ENCODE peak calls at places on chromosomes 11 and 22, in ten cellular contexts. One of them, this sample, is unnamed.

GRCh38 chr22:28907311-28908008 is 24.1 kb downstream of the ZNRF3 start:
- DNase-seq in brain microvascular endothelial cell: no peak
- DNase-seq in tibial nerve: no peak
- DNase-seq in hepatocyte: no peak
- DNase-seq in RWPE2: no peak
- DNase-seq in CD4-positive, alpha-beta T cell: no peak
- DNase-seq in sigmoid colon: peak; percentile 19
- DNase-seq in osteocyte: no peak
- DNase-seq in endodermal cell: no peak
- DNase-seq in Calu3: no peak
- DNase-seq in this sample: no peak

GRCh38 chr11:2156416-2157182 is 4.4 kb downstream of the INS start:
- DNase-seq in tibial nerve: peak; percentile 70
- DNase-seq in RWPE2: no peak
- DNase-seq in Calu3: peak; percentile 87
- DNase-seq in hepatocyte: peak; percentile 88
- DNase-seq in osteocyte: peak; percentile 95
- DNase-seq in brain microvascular endothelial cell: peak; percentile 62
- DNase-seq in sigmoid colon: no peak
- DNase-seq in CD4-positive, alpha-beta T cell: peak; percentile 28
- DNase-seq in endodermal cell: peak; percentile 96
- DNase-seq in this sample: no peak

GRCh38 chr11:31804439-31805036 is 6.6 kb downstream of the PAX6 start:
- DNase-seq in osteocyte: no peak
- DNase-seq in tibial nerve: peak; percentile 4
- DNase-seq in sigmoid colon: no peak
- DNase-seq in Calu3: no peak
- DNase-seq in hepatocyte: no peak
- DNase-seq in brain microvascular endothelial cell: no peak
- DNase-seq in RWPE2: no peak
- DNase-seq in endodermal cell: peak; percentile 76
- DNase-seq in CD4-positive, alpha-beta T cell: no peak
- DNase-seq in this sample: no peak

GRCh38 chr11:88353835-88354496 is 16.4 kb upstream of the CTSC start:
- DNase-seq in endodermal cell: no peak
- DNase-seq in CD4-positive, alpha-beta T cell: no peak
- DNase-seq in tibial nerve: no peak
- DNase-seq in hepatocyte: no peak
- DNase-seq in RWPE2: no peak
- DNase-seq in Calu3: no peak
- DNase-seq in sigmoid colon: no peak
- DNase-seq in brain microvascular endothelial cell: no peak
- DNase-seq in osteocyte: no peak
- DNase-seq in this sample: no peak

GRCh38 chr11:44750440-44751005 is 23.8 kb downstream of the TSPAN18 start:
- DNase-seq in CD4-positive, alpha-beta T cell: no peak
- DNase-seq in endodermal cell: peak; percentile 31
- DNase-seq in brain microvascular endothelial cell: no peak
- DNase-seq in hepatocyte: no peak
- DNase-seq in Calu3: no peak
- DNase-seq in tibial nerve: no peak
- DNase-seq in RWPE2: no peak
- DNase-seq in sigmoid colon: no peak
- DNase-seq in osteocyte: no peak
- DNase-seq in this sample: no peak

GRCh38 chr11:106012744-106013143 is 9.3 kb downstream of the MSANTD4 start:
- DNase-seq in RWPE2: no peak
- DNase-seq in osteocyte: no peak
- DNase-seq in endodermal cell: no peak
- DNase-seq in sigmoid colon: no peak
- DNase-seq in Calu3: no peak
- DNase-seq in brain microvascular endothelial cell: peak; percentile 96
- DNase-seq in CD4-positive, alpha-beta T cell: no peak
- DNase-seq in tibial nerve: no peak
- DNase-seq in hepatocyte: peak; percentile 14
- DNase-seq in this sample: no peak

GRCh38 chr11:60957188-60957587 is 5.2 kb upstream of the SLC15A3 start:
- DNase-seq in CD4-positive, alpha-beta T cell: no peak
- DNase-seq in Calu3: no peak
- DNase-seq in tibial nerve: no peak
- DNase-seq in hepatocyte: no peak
- DNase-seq in endodermal cell: no peak
- DNase-seq in sigmoid colon: no peak
- DNase-seq in brain microvascular endothelial cell: peak; percentile 39
- DNase-seq in osteocyte: no peak
- DNase-seq in RWPE2: no peak
- DNase-seq in this sample: no peak

GRCh38 chr22:36337365-36338130 is 50.2 kb downstream of the MYH9 start:
- DNase-seq in osteocyte: no peak
- DNase-seq in hepatocyte: no peak
- DNase-seq in endodermal cell: no peak
- DNase-seq in CD4-positive, alpha-beta T cell: no peak
- DNase-seq in Calu3: no peak
- DNase-seq in sigmoid colon: no peak
- DNase-seq in tibial nerve: no peak
- DNase-seq in brain microvascular endothelial cell: no peak
- DNase-seq in RWPE2: no peak
- DNase-seq in this sample: no peak

GRCh38 chr11:6693342-6694228 is 10.4 kb upstream of the MRPL17 start:
- DNase-seq in brain microvascular endothelial cell: peak; percentile 94
- DNase-seq in hepatocyte: no peak
- DNase-seq in osteocyte: no peak
- DNase-seq in sigmoid colon: peak; percentile 76
- DNase-seq in RWPE2: peak; percentile 68
- DNase-seq in CD4-positive, alpha-beta T cell: no peak
- DNase-seq in Calu3: no peak
- DNase-seq in tibial nerve: peak; percentile 26
- DNase-seq in endodermal cell: no peak
- DNase-seq in this sample: peak; percentile 54

GRCh38 chr11:121318848-121319834 is 26.6 kb downstream of the SC5D start:
- DNase-seq in tibial nerve: peak; percentile 32
- DNase-seq in RWPE2: no peak
- DNase-seq in Calu3: peak; percentile 5
- DNase-seq in brain microvascular endothelial cell: peak; percentile 45
- DNase-seq in osteocyte: no peak
- DNase-seq in hepatocyte: peak; percentile 71
- DNase-seq in CD4-positive, alpha-beta T cell: peak; percentile 14
- DNase-seq in endodermal cell: peak; percentile 67
- DNase-seq in sigmoid colon: no peak
- DNase-seq in this sample: peak; percentile 14

GRCh38 chr11:121323208-121323607 is 30.6 kb downstream of the SC5D start:
- DNase-seq in Calu3: no peak
- DNase-seq in RWPE2: no peak
- DNase-seq in hepatocyte: no peak
- DNase-seq in tibial nerve: no peak
- DNase-seq in osteocyte: no peak
- DNase-seq in endodermal cell: no peak
- DNase-seq in sigmoid colon: no peak
- DNase-seq in brain microvascular endothelial cell: no peak
- DNase-seq in CD4-positive, alpha-beta T cell: no peak
- DNase-seq in this sample: no peak

GRCh38 chr11:121326230-121326629 is 33.7 kb downstream of the SC5D start:
- DNase-seq in hepatocyte: no peak
- DNase-seq in sigmoid colon: no peak
- DNase-seq in tibial nerve: no peak
- DNase-seq in endodermal cell: no peak
- DNase-seq in CD4-positive, alpha-beta T cell: no peak
- DNase-seq in osteocyte: no peak
- DNase-seq in brain microvascular endothelial cell: no peak
- DNase-seq in RWPE2: no peak
- DNase-seq in Calu3: no peak
- DNase-seq in this sample: no peak

GRCh38 chr11:121321614-121322243 is 29.2 kb downstream of the SC5D start:
- DNase-seq in endodermal cell: peak; percentile 76
- DNase-seq in RWPE2: no peak
- DNase-seq in osteocyte: no peak
- DNase-seq in tibial nerve: peak; percentile 41
- DNase-seq in brain microvascular endothelial cell: no peak
- DNase-seq in hepatocyte: peak; percentile 57
- DNase-seq in Calu3: peak; percentile 13
- DNase-seq in sigmoid colon: no peak
- DNase-seq in CD4-positive, alpha-beta T cell: peak; percentile 12
- DNase-seq in this sample: no peak
- TF ChIP-seq CTCF in endodermal cell: peak; percentile 70
- TF ChIP-seq CTCF in RWPE2: peak; percentile 65
- TF ChIP-seq CTCF in osteocyte: peak; percentile 33
- TF ChIP-seq CTCF in tibial nerve: peak; percentile 20
- TF ChIP-seq CTCF in brain microvascular endothelial cell: peak; percentile 23
- TF ChIP-seq CTCF in hepatocyte: peak; percentile 53
- TF ChIP-seq CTCF in Calu3: no peak
- TF ChIP-seq CTCF in sigmoid colon: peak; percentile 28
- TF ChIP-seq CTCF in CD4-positive, alpha-beta T cell: peak; percentile 68
- TF ChIP-seq CTCF in this sample: peak; percentile 45

DNA sequence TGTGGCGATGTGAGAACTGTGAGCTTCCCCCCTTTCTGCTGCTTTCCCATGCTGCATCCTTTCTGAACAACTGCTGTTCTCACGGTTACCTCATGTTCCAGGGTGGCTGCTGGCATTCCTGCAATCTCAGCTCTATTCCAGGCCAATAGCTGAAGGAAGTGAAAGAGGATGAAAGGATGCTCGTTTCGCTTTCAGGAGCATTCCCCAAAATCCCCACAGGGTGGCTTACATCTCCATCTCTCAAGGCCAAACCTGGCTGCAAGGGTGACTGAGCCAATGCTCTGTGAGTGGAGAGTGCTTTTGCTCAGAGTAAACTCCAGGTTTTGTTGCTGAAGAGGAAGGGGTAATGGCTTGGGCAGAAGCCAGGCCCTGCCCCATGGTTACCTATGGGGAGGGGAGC is 848.2 kb downstream of the BRD1 start:
- DNase-seq in Calu3: no peak
- DNase-seq in osteocyte: no peak
- DNase-seq in sigmoid colon: no peak
- DNase-seq in tibial nerve: no peak
- DNase-seq in hepatocyte: no peak
- DNase-seq in CD4-positive, alpha-beta T cell: no peak
- DNase-seq in endodermal cell: peak; percentile 86
- DNase-seq in brain microvascular endothelial cell: no peak
- DNase-seq in RWPE2: no peak
- DNase-seq in this sample: no peak
- TF ChIP-seq CTCF in Calu3: peak; percentile 23
- TF ChIP-seq CTCF in osteocyte: no peak
- TF ChIP-seq CTCF in sigmoid colon: no peak
- TF ChIP-seq CTCF in tibial nerve: no peak
- TF ChIP-seq CTCF in hepatocyte: no peak
- TF ChIP-seq CTCF in CD4-positive, alpha-beta T cell: no peak
- TF ChIP-seq CTCF in endodermal cell: peak; percentile 73
- TF ChIP-seq CTCF in brain microvascular endothelial cell: no peak
- TF ChIP-seq CTCF in RWPE2: no peak
- TF ChIP-seq CTCF in this sample: no peak

GRCh38 chr11:129987950-129988349 is 14.7 kb downstream of the PRDM10 start:
- DNase-seq in endodermal cell: no peak
- DNase-seq in sigmoid colon: no peak
- DNase-seq in hepatocyte: no peak
- DNase-seq in CD4-positive, alpha-beta T cell: no peak
- DNase-seq in RWPE2: no peak
- DNase-seq in Calu3: no peak
- DNase-seq in tibial nerve: no peak
- DNase-seq in osteocyte: no peak
- DNase-seq in brain microvascular endothelial cell: no peak
- DNase-seq in this sample: no peak

GRCh38 chr11:129995163-129995562 is 7.5 kb downstream of the PRDM10 start:
- DNase-seq in tibial nerve: no peak
- DNase-seq in Calu3: no peak
- DNase-seq in endodermal cell: no peak
- DNase-seq in osteocyte: no peak
- DNase-seq in hepatocyte: no peak
- DNase-seq in RWPE2: no peak
- DNase-seq in sigmoid colon: no peak
- DNase-seq in CD4-positive, alpha-beta T cell: no peak
- DNase-seq in brain microvascular endothelial cell: no peak
- DNase-seq in this sample: no peak

GRCh38 chr11:129989437-129989836 is 13.2 kb downstream of the PRDM10 start:
- DNase-seq in tibial nerve: no peak
- DNase-seq in CD4-positive, alpha-beta T cell: no peak
- DNase-seq in sigmoid colon: no peak
- DNase-seq in RWPE2: no peak
- DNase-seq in brain microvascular endothelial cell: no peak
- DNase-seq in endodermal cell: no peak
- DNase-seq in osteocyte: no peak
- DNase-seq in Calu3: no peak
- DNase-seq in hepatocyte: no peak
- DNase-seq in this sample: no peak

GRCh38 chr11:129996113-129996870 is 6.3 kb downstream of the PRDM10 start:
- DNase-seq in endodermal cell: no peak
- DNase-seq in tibial nerve: no peak
- DNase-seq in Calu3: no peak
- DNase-seq in hepatocyte: no peak
- DNase-seq in brain microvascular endothelial cell: no peak
- DNase-seq in RWPE2: no peak
- DNase-seq in osteocyte: no peak
- DNase-seq in CD4-positive, alpha-beta T cell: no peak
- DNase-seq in sigmoid colon: peak; percentile 75
- DNase-seq in this sample: no peak

DNA sequence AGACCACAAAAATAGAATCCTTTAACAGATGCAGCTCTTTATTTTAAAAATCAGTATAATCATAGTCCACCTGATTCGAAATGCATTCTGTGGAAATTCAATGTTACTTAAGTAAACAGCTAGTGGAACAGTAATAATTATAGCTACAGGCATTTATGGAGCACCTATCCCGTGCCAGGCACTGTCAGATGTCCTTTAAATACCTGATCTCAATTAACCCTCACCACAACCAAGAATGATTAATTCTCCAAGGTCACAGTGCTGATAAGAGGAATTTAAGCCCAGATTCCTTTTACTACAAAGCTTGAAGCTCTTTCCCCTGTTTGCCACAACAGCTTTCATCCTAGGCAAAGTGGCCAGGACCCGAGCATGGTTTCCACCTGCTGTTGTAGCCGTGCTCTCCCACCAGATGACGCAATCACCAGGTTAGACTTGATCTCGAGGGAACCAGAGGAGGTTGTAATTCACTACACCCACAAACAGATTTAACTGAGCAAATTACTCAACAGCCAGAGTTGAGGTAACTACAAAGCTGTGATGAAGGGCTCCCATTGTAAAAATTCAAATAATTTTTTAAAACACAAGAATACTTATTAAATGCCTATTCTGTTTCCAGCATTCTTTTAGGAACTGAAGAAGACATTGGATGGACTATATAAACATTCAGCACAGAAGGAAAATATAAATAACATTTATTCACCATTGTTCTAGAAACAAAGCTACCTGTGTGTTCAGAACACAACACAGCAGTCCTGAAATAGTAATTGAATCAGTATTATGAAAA is 10.3 kb downstream of the PRDM10 start:
- DNase-seq in brain microvascular endothelial cell: no peak
- DNase-seq in sigmoid colon: no peak
- DNase-seq in CD4-positive, alpha-beta T cell: peak; percentile 35
- DNase-seq in Calu3: peak; percentile 61
- DNase-seq in tibial nerve: no peak
- DNase-seq in hepatocyte: peak; percentile 78
- DNase-seq in RWPE2: no peak
- DNase-seq in osteocyte: peak; percentile 34
- DNase-seq in endodermal cell: peak; percentile 85
- DNase-seq in this sample: peak; percentile 78
- TF ChIP-seq CTCF in brain microvascular endothelial cell: peak; percentile 27
- TF ChIP-seq CTCF in sigmoid colon: no peak
- TF ChIP-seq CTCF in CD4-positive, alpha-beta T cell: peak; percentile 41
- TF ChIP-seq CTCF in Calu3: no peak
- TF ChIP-seq CTCF in tibial nerve: no peak
- TF ChIP-seq CTCF in hepatocyte: peak; percentile 41
- TF ChIP-seq CTCF in RWPE2: peak; percentile 49
- TF ChIP-seq CTCF in osteocyte: peak; percentile 7
- TF ChIP-seq CTCF in endodermal cell: peak; percentile 70
- TF ChIP-seq CTCF in this sample: peak; percentile 68

GRCh38 chr11:133403900-133404299 is 128.4 kb downstream of the OPCML start:
- DNase-seq in RWPE2: no peak
- DNase-seq in Calu3: no peak
- DNase-seq in brain microvascular endothelial cell: no peak
- DNase-seq in CD4-positive, alpha-beta T cell: no peak
- DNase-seq in osteocyte: no peak
- DNase-seq in sigmoid colon: no peak
- DNase-seq in endodermal cell: peak; percentile 77
- DNase-seq in tibial nerve: no peak
- DNase-seq in hepatocyte: no peak
- DNase-seq in this sample: no peak
- TF ChIP-seq CTCF in RWPE2: peak; percentile 43
- TF ChIP-seq CTCF in Calu3: no peak
- TF ChIP-seq CTCF in brain microvascular endothelial cell: peak; percentile 27
- TF ChIP-seq CTCF in CD4-positive, alpha-beta T cell: no peak
- TF ChIP-seq CTCF in osteocyte: no peak
- TF ChIP-seq CTCF in sigmoid colon: no peak
- TF ChIP-seq CTCF in endodermal cell: peak; percentile 76
- TF ChIP-seq CTCF in tibial nerve: no peak
- TF ChIP-seq CTCF in hepatocyte: peak; percentile 14
- TF ChIP-seq CTCF in this sample: no peak

This sample was measured in retinal pigment epithelial cell.